ENCODE peak calls at places on chromosome 2, in six cellular contexts. T, L, S, E, Q and I are unnamed samples. For H3F3A, the result is how much of the 10 kb centered on the place peaks cover.

GRCh38 chr2:236180831-236181453 is 12.8 kb upstream of the GBX2 start:
- DNase-seq in T (peak), L (peak), S (peak), E (peak), Q (peak), I (peak)

GRCh38 chr2:96878171-96878570 is 8.3 kb upstream of the SEMA4C start:
- DNase-seq in T (no peak), L (no peak), S (no peak), E (no peak), Q (no peak), I (no peak)

GRCh38 chr2:135271006-135271405 is 218.9 kb downstream of the RAB3GAP1 start:
- DNase-seq in T (no peak), L (no peak), S (no peak), E (no peak), Q (no peak), I (no peak)

GRCh38 chr2:154912215-154912614 is 213.7 kb downstream of the KCNJ3 start:
- DNase-seq in T (no peak), L (peak), S (no peak), E (no peak), Q (no peak), I (no peak)

GRCh38 chr2:137957033-137957432 is 7.2 kb upstream of the HNMT start:
- DNase-seq in T (no peak), L (no peak), S (no peak), E (no peak), Q (no peak), I (no peak)

GRCh38 chr2:47007221-47007825 is 91.7 kb upstream of the MCFD2 start:
- DNase-seq in T (no peak), L (no peak), S (no peak), E (no peak), Q (no peak), I (no peak)

GRCh38 chr2:50388324-50388723 is 643.6 kb downstream of the NRXN1 start:
- DNase-seq in T (no peak), L (no peak), S (no peak), E (no peak), Q (no peak), I (no peak)

GRCh38 chr2:100291152-100291970 is 30.9 kb downstream of the LONRF2 start:
- DNase-seq in T (no peak), L (no peak), S (no peak), E (peak), Q (peak), I (peak)

GRCh38 chr2:45006942-45007287 is 2.3 kb downstream of the SIX2 start:
- DNase-seq in T (no peak), L (no peak), S (peak), E (no peak), Q (no peak), I (no peak)

GRCh38 chr2:150162241-150162942 is 325.1 kb downstream of the RND3 start:
- DNase-seq in T (no peak), L (no peak), S (no peak), E (peak), Q (no peak), I (no peak)

GRCh38 chr2:149132303-149132702 is 93.8 kb downstream of the LYPD6B start:
- DNase-seq in T (no peak), L (no peak), S (no peak), E (no peak), Q (no peak), I (no peak)

GRCh38 chr2:39492701-39493100 is 55.6 kb upstream of the MAP4K3 start:
- DNase-seq in T (peak), L (no peak), S (no peak), E (no peak), Q (no peak), I (no peak)

GRCh38 chr2:25274868-25275574 is 66.7 kb downstream of the DNMT3A start:
- DNase-seq in T (no peak), L (no peak), S (no peak), E (no peak), Q (peak), I (no peak)

GRCh38 chr2:108351889-108352288 is 25.9 kb upstream of the SULT1C4 start:
- DNase-seq in T (no peak), L (no peak), S (no peak), E (no peak), Q (no peak), I (no peak)

GRCh38 chr2:84912984-84913383 is 7.5 kb downstream of the TMSB10 start:
- DNase-seq in T (no peak), L (no peak), S (no peak), E (no peak), Q (no peak), I (no peak)

GRCh38 chr2:100240386-100240785 is 81.9 kb downstream of the LONRF2 start:
- DNase-seq in T (no peak), L (no peak), S (no peak), E (no peak), Q (no peak), I (no peak)

GRCh38 chr2:200383380-200384110 is 77.1 kb downstream of the SPATS2L start:
- DNase-seq in T (peak), L (peak), S (no peak), E (no peak), Q (peak), I (no peak)

GRCh38 chr2:121076501-121076820 is 208.5 kb downstream of the TFCP2L1 start:
- DNase-seq in T (no peak), L (no peak), S (no peak), E (no peak), Q (no peak), I (no peak)

GRCh38 chr2:34229998-34230397 is 630.9 kb upstream of the FAM98A start:
- DNase-seq in T (no peak), L (no peak), S (no peak), E (no peak), Q (no peak), I (no peak)

GRCh38 chr2:210647151-210647550 is 90.8 kb downstream of the CPS1 start:
- DNase-seq in T (no peak), L (no peak), S (no peak), E (no peak), Q (no peak), I (no peak)

GRCh38 chr2:62478093-62478580 is 27.9 kb downstream of the TMEM17 start:
- DNase-seq in T (no peak), L (no peak), S (no peak), E (no peak), Q (peak), I (no peak)

GRCh38 chr2:215870986-215871385 is 142.4 kb downstream of the MREG start:
- DNase-seq in T (no peak), L (peak), S (peak), E (peak), Q (no peak), I (peak)

GRCh38 chr2:112481050-112481527 is 867 bp upstream of the TTL start:
- DNase-seq in T (peak), L (peak), S (peak), E (peak), Q (peak), I (peak)

GRCh38 chr2:199471443-199472057 is 13.8 kb upstream of the SATB2 start:
- DNase-seq in T (peak), L (peak), S (peak), E (peak), Q (no peak), I (peak)

GRCh38 chr2:65393743-65394422 is 38.5 kb downstream of the SPRED2 start:
- DNase-seq in T (peak), L (no peak), S (no peak), E (no peak), Q (no peak), I (no peak)

GRCh38 chr2:65396348-65397026 is 35.9 kb downstream of the SPRED2 start:
- DNase-seq in T (no peak), L (no peak), S (no peak), E (no peak), Q (peak), I (peak)

GRCh38 chr2:65392609-65393008 is 39.8 kb downstream of the SPRED2 start:
- DNase-seq in T (no peak), L (no peak), S (no peak), E (no peak), Q (no peak), I (no peak)

GRCh38 chr2:65397122-65397521 is 35.3 kb downstream of the SPRED2 start:
- DNase-seq in T (no peak), L (no peak), S (no peak), E (no peak), Q (no peak), I (peak)

DNA sequence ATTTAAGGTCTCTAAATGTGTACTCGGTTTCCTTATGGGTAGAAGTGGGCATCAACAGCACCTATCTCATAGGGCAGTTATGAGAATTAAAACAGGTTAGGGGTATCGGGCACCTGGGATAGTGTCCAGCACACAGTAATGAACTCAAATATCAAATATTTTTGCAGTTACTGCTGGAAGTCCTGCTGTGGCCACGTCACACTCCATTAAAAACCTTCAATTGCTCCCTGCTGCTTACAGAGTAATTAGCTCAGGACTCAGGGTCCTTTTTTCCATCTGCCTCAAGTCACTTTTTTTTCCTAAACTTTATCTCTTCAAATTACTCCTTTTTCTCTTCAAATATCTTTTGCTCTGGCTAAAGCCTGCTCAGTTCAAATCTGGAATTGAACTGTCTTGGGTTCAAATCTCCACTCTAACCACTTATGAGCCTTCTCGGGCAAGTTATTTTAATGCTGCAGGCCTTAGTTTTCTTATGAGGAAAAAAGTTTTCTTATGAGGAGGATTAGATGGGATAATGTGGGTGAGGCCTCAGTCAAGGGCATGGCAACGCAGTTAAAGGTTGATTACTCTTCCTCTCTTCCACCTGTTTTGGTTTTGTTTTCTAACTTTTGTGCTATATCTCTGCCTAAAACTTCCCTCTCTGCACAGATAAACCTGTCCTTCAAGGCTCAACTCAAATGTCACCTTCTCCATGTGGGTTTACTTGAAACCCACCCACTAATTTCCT is 36.6 kb downstream of the SPRED2 start:
- DNase-seq in T (no peak), L (no peak), S (no peak), E (no peak), Q (no peak), I (no peak)
- H3F3A ChIP-seq in T (under half), L (under half), S (under half), E (under half), Q (under half), I (under half)

GRCh38 chr2:132424526-132425121 is 8.0 kb downstream of the GPR39 start:
- DNase-seq in T (no peak), L (no peak), S (no peak), E (no peak), Q (peak), I (peak)
- TF ChIP-seq CTCF in T (no peak), L (no peak), S (no peak), E (no peak), Q (no peak), I (no peak)

DNA sequence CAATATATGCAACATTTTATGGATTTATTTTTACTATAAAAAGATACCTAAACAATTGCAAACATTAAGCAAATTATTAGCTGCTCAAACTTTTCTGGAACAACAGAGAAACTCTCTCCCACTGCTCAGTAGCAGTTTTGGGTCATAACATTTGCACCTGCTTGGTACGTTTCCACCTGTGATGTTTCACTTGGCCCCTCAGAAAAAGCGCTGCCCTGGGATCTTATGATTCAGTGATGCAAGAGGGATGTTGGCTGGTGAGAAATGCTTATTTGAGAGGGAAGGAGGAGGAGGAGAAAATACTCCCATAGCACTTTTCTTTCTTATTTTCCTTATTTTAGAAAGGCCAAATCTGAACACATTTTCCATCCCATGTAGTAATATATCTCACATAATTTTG is 9.2 kb downstream of the IRS1 start:
- DNase-seq in T (no peak), L (no peak), S (no peak), E (no peak), Q (no peak), I (no peak)
- H3F3A ChIP-seq in T (under half), L (under half), S (under half), E (under half), Q (under half), I (under half)

GRCh38 chr2:78993518-78994148 is 31.9 kb upstream of the REG3G start:
- DNase-seq in T (no peak), L (peak), S (no peak), E (no peak), Q (no peak), I (no peak)
- TF ChIP-seq CTCF in T (no peak), L (peak), S (no peak), E (no peak), Q (no peak), I (no peak)